ENCODE peak calls at places on chromosomes 1 and 21, in five cellular contexts. E, C, L, S and U are unnamed samples.

GRCh38 chr1:218390625-218391024 is 45.5 kb downstream of the TGFB2 start:
- DNase-seq in E (peak; percentile 41), C (no peak), L (peak; percentile 79), S (no peak), U (peak; percentile 53)

GRCh38 chr21:16707274-16707673 is 805.6 kb upstream of the CXADR start:
- DNase-seq in E (no peak), C (no peak), L (no peak), S (no peak), U (no peak)

GRCh38 chr1:216119600-216119999 is 303.6 kb downstream of the USH2A start:
- DNase-seq in E (peak; percentile 12), C (peak; percentile 50), L (peak; percentile 38), S (no peak), U (peak; percentile 23)

GRCh38 chr1:217139513-217139912 is 416.3 kb upstream of the ESRRG start:
- DNase-seq in E (no peak), C (no peak), L (no peak), S (peak; percentile 73), U (no peak)

GRCh38 chr1:65281846-65282245 is 27.5 kb upstream of the DNAJC6 start:
- DNase-seq in E (no peak), C (no peak), L (no peak), S (no peak), U (no peak)

GRCh38 chr1:223742861-223743517 is 30.6 kb downstream of the CAPN2 start:
- DNase-seq in E (no peak), C (no peak), L (no peak), S (no peak), U (no peak)

GRCh38 chr21:26072891-26073615 is 97.5 kb downstream of the APP start:
- DNase-seq in E (no peak), C (peak; percentile 87), L (peak; percentile 24), S (no peak), U (peak; percentile 38)

GRCh38 chr21:44375281-44375651 is 21.8 kb downstream of the TRPM2 start:
- DNase-seq in E (no peak), C (no peak), L (no peak), S (peak; percentile 23), U (no peak)

GRCh38 chr1:59560807-59561450 is 253.8 kb upstream of the HOOK1 start:
- DNase-seq in E (no peak), C (no peak), L (no peak), S (no peak), U (no peak)

GRCh38 chr1:33268927-33269610 is 12.8 kb downstream of the ZNF362 start:
- DNase-seq in E (no peak), C (no peak), L (peak; percentile 14), S (no peak), U (no peak)

GRCh38 chr1:34926156-34926555 is 3.3 kb downstream of the DLGAP3 start:
- DNase-seq in E (no peak), C (no peak), L (no peak), S (no peak), U (no peak)

GRCh38 chr21:41427556-41427955 is 1.5 kb downstream of the MX1 start:
- DNase-seq in E (no peak), C (no peak), L (no peak), S (no peak), U (no peak)

GRCh38 chr1:6508876-6509602 is 17.6 kb upstream of the PLEKHG5 start:
- DNase-seq in E (no peak), C (no peak), L (no peak), S (peak; percentile 45), U (no peak)

GRCh38 chr1:95027046-95027445 is 45.7 kb downstream of the ALG14 start:
- DNase-seq in E (no peak), C (peak; percentile 55), L (peak; percentile 60), S (no peak), U (peak; percentile 39)

GRCh38 chr1:149962736-149963135 is 26.1 kb upstream of the MTMR11 start:
- DNase-seq in E (no peak), C (no peak), L (no peak), S (no peak), U (no peak)

GRCh38 chr1:81174811-81175476 is 625.8 kb upstream of the ADGRL2 start:
- DNase-seq in E (peak; percentile 71), C (peak; percentile 86), L (no peak), S (no peak), U (peak; percentile 53)

GRCh38 chr1:246280551-246280950 is 226.5 kb downstream of the SMYD3 start:
- DNase-seq in E (peak; percentile 7), C (peak; percentile 60), L (peak; percentile 61), S (no peak), U (peak; percentile 35)

GRCh38 chr21:42793774-42794173 is 85.6 kb downstream of the WDR4 start:
- DNase-seq in E (no peak), C (no peak), L (no peak), S (peak; percentile 70), U (no peak)

GRCh38 chr1:69551476-69552324 is 16.0 kb upstream of the LRRC7 start:
- DNase-seq in E (no peak), C (no peak), L (no peak), S (peak; percentile 45), U (no peak)

GRCh38 chr1:181647314-181648035 is 164.2 kb downstream of the CACNA1E start:
- DNase-seq in E (peak; percentile 44), C (no peak), L (no peak), S (no peak), U (no peak)

GRCh38 chr1:175178056-175178455 is 14.5 kb downstream of the KIAA0040 start:
- DNase-seq in E (no peak), C (no peak), L (no peak), S (no peak), U (no peak)

GRCh38 chr1:149962039-149962647 is 25.5 kb upstream of the MTMR11 start:
- DNase-seq in E (peak; percentile 64), C (peak; percentile 82), L (peak; percentile 90), S (peak; percentile 78), U (peak; percentile 75)

GRCh38 chr21:35511298-35512162 is 462.4 kb upstream of the RUNX1 start:
- DNase-seq in E (peak; percentile 28), C (peak; percentile 25), L (peak; percentile 35), S (no peak), U (no peak)

GRCh38 chr21:35510294-35510693 is 461.2 kb upstream of the RUNX1 start:
- DNase-seq in E (no peak), C (no peak), L (no peak), S (no peak), U (no peak)

GRCh38 chr21:35506352-35506751 is 457.2 kb upstream of the RUNX1 start:
- DNase-seq in E (no peak), C (no peak), L (peak; percentile 49), S (no peak), U (peak; percentile 72)

GRCh38 chr21:35509004-35509704 is 460.1 kb upstream of the RUNX1 start:
- DNase-seq in E (no peak), C (no peak), L (no peak), S (no peak), U (no peak)

GRCh38 chr21:35508389-35508888 is 459.3 kb upstream of the RUNX1 start:
- DNase-seq in E (peak; percentile 68), C (peak; percentile 65), L (peak; percentile 92), S (peak; percentile 66), U (no peak)
- TF ChIP-seq CTCF in E (peak; percentile 25), C (peak; percentile 36), L (peak; percentile 36), S (peak; percentile 55), U (no peak)

GRCh38 chr1:117669572-117669971 is 63.7 kb downstream of the TENT5C start:
- DNase-seq in E (no peak), C (no peak), L (no peak), S (no peak), U (no peak)

GRCh38 chr1:117664314-117664713 is 58.5 kb downstream of the TENT5C start:
- DNase-seq in E (no peak), C (no peak), L (no peak), S (no peak), U (no peak)

GRCh38 chr1:117663156-117663902 is 57.5 kb downstream of the TENT5C start:
- DNase-seq in E (no peak), C (no peak), L (no peak), S (no peak), U (no peak)

GRCh38 chr1:117662667-117663066 is 56.8 kb downstream of the TENT5C start:
- DNase-seq in E (no peak), C (no peak), L (no peak), S (no peak), U (no peak)

DNA sequence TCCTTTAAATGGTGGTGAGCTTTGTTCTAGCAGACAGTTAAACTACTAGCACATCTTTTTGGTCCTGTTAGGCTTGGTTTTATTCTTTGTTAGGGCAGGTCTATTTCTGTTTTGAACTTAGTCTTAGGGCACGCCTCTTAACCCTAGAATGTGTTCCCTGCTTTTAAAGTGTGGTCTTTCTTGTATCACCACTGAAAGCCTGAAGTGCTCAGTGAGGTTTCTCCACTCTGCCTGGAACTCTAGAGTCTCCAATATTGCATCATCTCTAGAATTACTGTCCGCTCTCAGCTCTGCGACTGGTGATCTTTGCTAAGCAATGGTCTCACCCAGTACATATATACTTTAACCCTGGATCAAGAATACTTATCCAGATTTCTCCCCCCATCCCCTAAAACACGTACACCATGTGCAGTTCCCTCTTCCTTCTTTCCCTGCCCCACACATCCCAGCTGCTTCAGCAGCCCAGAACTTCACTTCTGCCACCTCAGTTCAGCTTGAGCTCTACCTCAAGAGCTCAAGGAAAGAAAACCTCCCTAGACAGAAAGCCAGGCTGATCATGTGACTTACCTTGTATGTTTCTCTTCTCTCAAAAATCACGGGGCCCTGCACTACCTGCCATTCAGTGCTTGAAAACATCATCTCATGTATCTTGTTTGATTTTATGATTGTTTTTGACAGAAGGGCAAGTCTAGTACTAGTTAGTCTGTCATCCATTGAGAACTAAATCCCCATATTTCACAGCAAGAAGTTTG is 59.9 kb downstream of the TENT5C start:
- DNase-seq in E (no peak), C (no peak), L (no peak), S (no peak), U (no peak)
- TF ChIP-seq CTCF in E (no peak), C (no peak), L (no peak), S (no peak), U (no peak)

DNA sequence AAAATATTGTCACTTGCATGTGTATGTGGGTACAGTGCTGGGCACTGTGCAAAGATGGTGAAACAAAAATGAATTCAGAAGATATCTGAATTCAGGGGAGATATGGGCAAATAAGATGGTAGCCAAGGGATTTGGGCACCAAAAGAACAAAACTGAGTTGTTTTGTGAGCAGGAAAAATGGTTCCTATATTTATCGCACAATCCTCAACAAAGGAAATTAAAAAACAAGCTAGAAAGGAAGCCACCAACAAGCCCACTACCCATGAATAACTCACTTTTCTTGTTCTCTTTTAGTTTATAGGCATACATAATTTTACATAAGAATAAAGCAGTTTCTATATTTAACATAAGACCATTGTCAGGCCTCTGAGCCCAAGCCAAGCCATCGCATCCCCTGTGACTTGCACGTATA is 40.7 kb upstream of the VASH2 start:
- DNase-seq in E (no peak), C (no peak), L (no peak), S (peak; percentile 69), U (no peak)
- TF ChIP-seq CTCF in E (no peak), C (no peak), L (no peak), S (no peak), U (no peak)

DNA sequence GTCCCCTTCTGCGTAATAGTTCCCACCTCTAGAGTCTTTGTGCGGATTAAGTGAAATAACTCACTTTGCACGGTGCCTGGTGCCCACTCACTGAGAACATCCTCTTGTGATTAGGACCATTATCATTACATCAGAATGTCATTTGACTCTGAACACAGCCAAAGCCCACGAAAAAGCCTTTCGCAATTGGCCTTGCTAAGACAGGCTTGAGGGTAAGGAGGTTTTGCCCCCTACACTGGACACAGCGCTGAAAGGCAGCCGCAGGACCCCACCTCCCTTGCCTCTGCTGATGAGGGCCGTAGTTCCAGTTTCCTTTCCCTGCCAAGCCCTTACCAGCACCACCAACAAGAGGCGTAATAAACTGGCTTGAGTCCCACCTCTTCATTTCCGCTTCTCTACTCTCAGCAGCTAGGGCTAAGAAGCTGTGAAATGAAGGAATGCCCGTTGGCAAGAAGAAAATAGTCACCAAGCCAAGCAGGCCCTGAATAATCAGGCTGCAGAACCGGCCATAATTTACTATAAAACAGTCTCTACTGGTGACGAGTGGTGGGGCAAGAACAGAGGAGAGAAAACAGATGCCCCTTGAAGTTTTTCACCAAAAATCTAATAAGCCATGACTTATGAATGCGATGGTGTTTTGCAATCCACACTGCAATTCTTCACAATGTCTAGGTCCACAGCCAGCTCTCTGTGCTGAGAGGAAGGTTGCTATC is 53.1 kb downstream of the SH3GLB1 start:
- DNase-seq in E (no peak), C (peak; percentile 45), L (peak; percentile 97), S (no peak), U (peak; percentile 72)
- TF ChIP-seq CTCF in E (no peak), C (no peak), L (no peak), S (no peak), U (no peak)